ENCODE peak calls at places on chromosomes 6 and 20, in nine cellular contexts. N is HTR-8/SVneo; E is T follicular helper cell; F is effector CD8-positive, alpha-beta T cell; H is cortex of kidney; T is ascending aorta; Q is activated naive CD4-positive, alpha-beta T cell treated with Interleukin-2 at 50 U/mL for 16 hours; G is T-helper 2 cell; U is stimulated activated naive CD8-positive, alpha-beta T cell treated with anti-CD3 and anti-CD28 coated beads, Interleukin-15, amount 100 ng/mL, for 72 hours. O is an unnamed sample.

GRCh38 chr20:362271-363254 is 15.7 kb downstream of the NRSN2 start:
- DNase-seq in N (peak), E (no peak), F (no peak), H (no peak), T (peak), Q (peak), G (peak), U (peak), O (no peak)

GRCh38 chr6:12017263-12017662 is 5.2 kb downstream of the HIVEP1 start:
- DNase-seq in N (no peak), E (no peak), F (no peak), H (no peak), T (no peak), Q (no peak), G (no peak), U (peak), O (no peak)

GRCh38 chr20:52746768-52747167 is 225.4 kb upstream of the TSHZ2 start:
- DNase-seq in N (no peak), E (no peak), F (no peak), H (no peak), T (no peak), Q (no peak), G (no peak), U (no peak), O (no peak)

GRCh38 chr6:152226119-152226518 is 411.0 kb downstream of the SYNE1 start:
- DNase-seq in N (no peak), E (no peak), F (no peak), H (no peak), T (no peak), Q (no peak), G (no peak), U (no peak), O (no peak)

GRCh38 chr6:3481640-3482039 is 24.8 kb upstream of the SLC22A23 start:
- DNase-seq in N (no peak), E (no peak), F (no peak), H (no peak), T (no peak), Q (no peak), G (no peak), U (no peak), O (no peak)

GRCh38 chr20:32958574-32958973 is 45.7 kb downstream of the SUN5 start:
- DNase-seq in N (no peak), E (no peak), F (no peak), H (no peak), T (no peak), Q (no peak), G (no peak), U (no peak), O (no peak)

GRCh38 chr6:34746104-34746846 is 11.0 kb upstream of the SNRPC start:
- DNase-seq in N (no peak), E (no peak), F (no peak), H (no peak), T (no peak), Q (no peak), G (no peak), U (no peak), O (no peak)

GRCh38 chr6:25889877-25890853 is 16.1 kb upstream of the SLC17A3 start:
- DNase-seq in N (peak), E (no peak), F (no peak), H (no peak), T (no peak), Q (no peak), G (peak), U (peak), O (peak)

GRCh38 chr20:37323985-37324384 is 22.0 kb upstream of the SRC start:
- DNase-seq in N (no peak), E (no peak), F (no peak), H (no peak), T (no peak), Q (no peak), G (no peak), U (no peak), O (no peak)

GRCh38 chr6:72788188-72788587 is 166.3 kb downstream of the KCNQ5 start:
- DNase-seq in N (no peak), E (no peak), F (no peak), H (no peak), T (no peak), Q (no peak), G (no peak), U (no peak), O (no peak)

GRCh38 chr6:142857609-142858195 is 87.3 kb downstream of the HIVEP2 start:
- DNase-seq in N (no peak), E (no peak), F (peak), H (no peak), T (no peak), Q (no peak), G (peak), U (no peak), O (no peak)

GRCh38 chr6:99514089-99514488 is 1.1 kb downstream of the USP45 start:
- DNase-seq in N (no peak), E (no peak), F (no peak), H (no peak), T (no peak), Q (no peak), G (no peak), U (no peak), O (no peak)

GRCh38 chr6:6972456-6972855 is 135.3 kb upstream of the RREB1 start:
- DNase-seq in N (peak), E (no peak), F (no peak), H (no peak), T (no peak), Q (no peak), G (no peak), U (no peak), O (no peak)

GRCh38 chr6:12356983-12357972 is 67.1 kb downstream of the EDN1 start:
- DNase-seq in N (no peak), E (no peak), F (no peak), H (no peak), T (no peak), Q (no peak), G (no peak), U (no peak), O (no peak)

GRCh38 chr6:224350-224749 is 67.9 kb upstream of the DUSP22 start:
- DNase-seq in N (no peak), E (no peak), F (no peak), H (no peak), T (peak), Q (no peak), G (no peak), U (no peak), O (no peak)

GRCh38 chr6:44329858-44330257 is 12.6 kb upstream of the SPATS1 start:
- DNase-seq in N (no peak), E (no peak), F (no peak), H (no peak), T (no peak), Q (no peak), G (no peak), U (no peak), O (no peak)

GRCh38 chr6:20620043-20620442 is 85.8 kb downstream of the CDKAL1 start:
- DNase-seq in N (no peak), E (no peak), F (no peak), H (no peak), T (no peak), Q (no peak), G (no peak), U (no peak), O (no peak)

GRCh38 chr20:1310087-1310486 is 18.9 kb downstream of the SDCBP2 start:
- DNase-seq in N (no peak), E (no peak), F (no peak), H (no peak), T (no peak), Q (no peak), G (no peak), U (no peak), O (no peak)

GRCh38 chr20:50721881-50722281 is 9.5 kb upstream of the PARD6B start:
- DNase-seq in N (no peak), E (no peak), F (no peak), H (no peak), T (peak), Q (no peak), G (no peak), U (no peak), O (no peak)

GRCh38 chr6:139327038-139327437 is 35.2 kb upstream of the TXLNB start:
- DNase-seq in N (no peak), E (no peak), F (no peak), H (no peak), T (no peak), Q (no peak), G (no peak), U (no peak), O (no peak)

O was measured in effector memory CD8-positive, alpha-beta T cell.